ENCODE peak calls at places on chromosomes 4 and X, in seven cellular contexts. One of them, this sample, is unnamed.

GRCh38 chr4:183936574-183937335 is 31.6 kb downstream of the STOX2 start:
- DNase-seq in neuronal stem cell: no peak
- DNase-seq in IMR-90: peak
- DNase-seq in H9: no peak
- DNase-seq in mesenchymal stem cell: peak
- DNase-seq in H1: no peak
- DNase-seq in trophoblast cell: peak
- DNase-seq in this sample: no peak

GRCh38 chrX:129522184-129523059 is 868 bp downstream of the SMARCA1 start:
- DNase-seq in neuronal stem cell: peak
- DNase-seq in IMR-90: peak
- DNase-seq in H9: peak
- DNase-seq in mesenchymal stem cell: peak
- DNase-seq in H1: no peak
- DNase-seq in trophoblast cell: peak
- DNase-seq in this sample: peak

GRCh38 chrX:153719701-153720100 is 4.5 kb downstream of the BCAP31 start:
- DNase-seq in neuronal stem cell: no peak
- DNase-seq in IMR-90: no peak
- DNase-seq in H9: no peak
- DNase-seq in mesenchymal stem cell: no peak
- DNase-seq in H1: no peak
- DNase-seq in trophoblast cell: no peak
- DNase-seq in this sample: no peak

GRCh38 chr4:100881283-100881682 is 363.5 kb upstream of the EMCN start:
- DNase-seq in neuronal stem cell: no peak
- DNase-seq in IMR-90: no peak
- DNase-seq in H9: no peak
- DNase-seq in mesenchymal stem cell: no peak
- DNase-seq in H1: no peak
- DNase-seq in trophoblast cell: no peak
- DNase-seq in this sample: no peak

GRCh38 chrX:1465261-1466231 is 12.8 kb upstream of the ASMTL start:
- DNase-seq in neuronal stem cell: no peak
- DNase-seq in IMR-90: no peak
- DNase-seq in H9: peak
- DNase-seq in mesenchymal stem cell: no peak
- DNase-seq in H1: no peak
- DNase-seq in trophoblast cell: no peak
- DNase-seq in this sample: no peak

GRCh38 chr4:111602848-111603247 is 542.4 kb upstream of the FAM241A start:
- DNase-seq in neuronal stem cell: no peak
- DNase-seq in IMR-90: peak
- DNase-seq in H9: no peak
- DNase-seq in mesenchymal stem cell: peak
- DNase-seq in H1: no peak
- DNase-seq in trophoblast cell: no peak
- DNase-seq in this sample: no peak

GRCh38 chr4:182507808-182508207 is 264.6 kb downstream of the TENM3 start:
- DNase-seq in neuronal stem cell: no peak
- DNase-seq in IMR-90: peak
- DNase-seq in H9: no peak
- DNase-seq in mesenchymal stem cell: no peak
- DNase-seq in H1: no peak
- DNase-seq in trophoblast cell: no peak
- DNase-seq in this sample: peak

GRCh38 chrX:19799319-19800182 is 87.8 kb downstream of the SH3KBP1 start:
- DNase-seq in neuronal stem cell: no peak
- DNase-seq in IMR-90: peak
- DNase-seq in H9: no peak
- DNase-seq in mesenchymal stem cell: no peak
- DNase-seq in H1: no peak
- DNase-seq in trophoblast cell: peak
- DNase-seq in this sample: no peak

GRCh38 chr4:78552398-78553396 is 1.1 kb downstream of the ANXA3 start:
- DNase-seq in neuronal stem cell: no peak
- DNase-seq in IMR-90: no peak
- DNase-seq in H9: peak
- DNase-seq in mesenchymal stem cell: no peak
- DNase-seq in H1: peak
- DNase-seq in trophoblast cell: peak
- DNase-seq in this sample: peak

GRCh38 chrX:138858946-138859345 is 147.4 kb upstream of the FGF13 start:
- DNase-seq in neuronal stem cell: no peak
- DNase-seq in IMR-90: no peak
- DNase-seq in H9: no peak
- DNase-seq in mesenchymal stem cell: peak
- DNase-seq in H1: no peak
- DNase-seq in trophoblast cell: peak
- DNase-seq in this sample: no peak

GRCh38 chr4:54513741-54514140 is 144.0 kb upstream of the KIT start:
- DNase-seq in neuronal stem cell: no peak
- DNase-seq in IMR-90: no peak
- DNase-seq in H9: no peak
- DNase-seq in mesenchymal stem cell: no peak
- DNase-seq in H1: no peak
- DNase-seq in trophoblast cell: no peak
- DNase-seq in this sample: no peak

DNA sequence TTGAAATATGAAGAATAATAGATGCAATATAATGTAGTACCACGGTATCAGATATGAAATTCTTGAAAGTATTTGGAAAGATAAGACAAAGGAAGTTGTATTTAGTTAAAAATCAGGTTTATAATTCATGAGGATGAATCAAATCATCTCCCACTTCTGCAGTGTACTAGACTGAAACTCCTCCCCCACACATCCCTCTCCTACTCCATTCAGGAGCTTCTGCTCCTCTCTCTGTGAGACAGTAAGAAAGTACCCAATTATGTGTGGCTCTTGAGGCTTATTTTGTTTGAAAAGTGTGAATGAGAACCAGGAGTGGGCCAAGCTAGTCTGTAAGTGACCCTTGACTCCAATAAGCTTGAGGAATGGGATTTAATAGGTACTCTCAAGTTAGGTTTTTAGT is 9.5 kb downstream of the SLAIN2 start:
- DNase-seq in neuronal stem cell: no peak
- DNase-seq in IMR-90: no peak
- DNase-seq in H9: no peak
- DNase-seq in mesenchymal stem cell: no peak
- DNase-seq in H1: no peak
- DNase-seq in trophoblast cell: no peak
- DNase-seq in this sample: no peak
- H2BK5ac ChIP-seq in neuronal stem cell: no peak
- H2BK5ac ChIP-seq in IMR-90: no peak
- H2BK5ac ChIP-seq in H9: no peak
- H2BK5ac ChIP-seq in mesenchymal stem cell: no peak
- H2BK5ac ChIP-seq in H1: no peak
- H2BK5ac ChIP-seq in trophoblast cell: no peak
- H2BK5ac ChIP-seq in this sample: no peak

GRCh38 chrX:115560211-115560977 is 580 bp upstream of the PLS3 start:
- DNase-seq in neuronal stem cell: no peak
- DNase-seq in IMR-90: peak
- DNase-seq in H9: no peak
- DNase-seq in mesenchymal stem cell: peak
- DNase-seq in H1: no peak
- DNase-seq in trophoblast cell: peak
- DNase-seq in this sample: peak
- H3K27ac ChIP-seq in neuronal stem cell: no peak
- H3K27ac ChIP-seq in IMR-90: peak
- H3K27ac ChIP-seq in H9: no peak
- H3K27ac ChIP-seq in mesenchymal stem cell: peak
- H3K27ac ChIP-seq in H1: no peak
- H3K27ac ChIP-seq in trophoblast cell: peak
- H3K27ac ChIP-seq in this sample: no peak

GRCh38 chr4:107196312-107196711 is 160.2 kb upstream of the DKK2 start:
- DNase-seq in neuronal stem cell: no peak
- DNase-seq in IMR-90: no peak
- DNase-seq in H9: no peak
- DNase-seq in mesenchymal stem cell: no peak
- DNase-seq in H1: no peak
- DNase-seq in trophoblast cell: peak
- DNase-seq in this sample: no peak
- H2BK5ac ChIP-seq in neuronal stem cell: no peak
- H2BK5ac ChIP-seq in IMR-90: no peak
- H2BK5ac ChIP-seq in H9: no peak
- H2BK5ac ChIP-seq in mesenchymal stem cell: no peak
- H2BK5ac ChIP-seq in H1: no peak
- H2BK5ac ChIP-seq in trophoblast cell: no peak
- H2BK5ac ChIP-seq in this sample: no peak

GRCh38 chr4:163415668-163416067 is 57.9 kb downstream of the TKTL2 start:
- DNase-seq in neuronal stem cell: no peak
- DNase-seq in IMR-90: no peak
- DNase-seq in H9: no peak
- DNase-seq in mesenchymal stem cell: no peak
- DNase-seq in H1: peak
- DNase-seq in trophoblast cell: no peak
- DNase-seq in this sample: peak
- H3K27ac ChIP-seq in neuronal stem cell: no peak
- H3K27ac ChIP-seq in IMR-90: no peak
- H3K27ac ChIP-seq in H9: peak
- H3K27ac ChIP-seq in mesenchymal stem cell: no peak
- H3K27ac ChIP-seq in H1: no peak
- H3K27ac ChIP-seq in trophoblast cell: no peak
- H3K27ac ChIP-seq in this sample: no peak

GRCh38 chrX:77162777-77163176 is 284.4 kb upstream of the FGF16 start:
- DNase-seq in neuronal stem cell: no peak
- DNase-seq in IMR-90: no peak
- DNase-seq in H9: no peak
- DNase-seq in mesenchymal stem cell: no peak
- DNase-seq in H1: no peak
- DNase-seq in trophoblast cell: no peak
- DNase-seq in this sample: no peak
- H2BK5ac ChIP-seq in neuronal stem cell: no peak
- H2BK5ac ChIP-seq in IMR-90: no peak
- H2BK5ac ChIP-seq in H9: no peak
- H2BK5ac ChIP-seq in mesenchymal stem cell: no peak
- H2BK5ac ChIP-seq in H1: no peak
- H2BK5ac ChIP-seq in trophoblast cell: no peak
- H2BK5ac ChIP-seq in this sample: no peak

GRCh38 chr4:94451669-94452475 is at the start of gene PDLIM5:
- DNase-seq in neuronal stem cell: peak
- DNase-seq in IMR-90: peak
- DNase-seq in H9: peak
- DNase-seq in mesenchymal stem cell: peak
- DNase-seq in H1: peak
- DNase-seq in trophoblast cell: peak
- DNase-seq in this sample: peak

GRCh38 chr4:94451051-94451404 is 714 bp upstream of the PDLIM5 start:
- DNase-seq in neuronal stem cell: no peak
- DNase-seq in IMR-90: no peak
- DNase-seq in H9: no peak
- DNase-seq in mesenchymal stem cell: no peak
- DNase-seq in H1: no peak
- DNase-seq in trophoblast cell: no peak
- DNase-seq in this sample: no peak

GRCh38 chr4:94447754-94448411 is 3.9 kb upstream of the PDLIM5 start:
- DNase-seq in neuronal stem cell: no peak
- DNase-seq in IMR-90: no peak
- DNase-seq in H9: no peak
- DNase-seq in mesenchymal stem cell: no peak
- DNase-seq in H1: no peak
- DNase-seq in trophoblast cell: no peak
- DNase-seq in this sample: no peak

GRCh38 chr4:94446386-94446785 is 5.4 kb upstream of the PDLIM5 start:
- DNase-seq in neuronal stem cell: no peak
- DNase-seq in IMR-90: peak
- DNase-seq in H9: no peak
- DNase-seq in mesenchymal stem cell: peak
- DNase-seq in H1: no peak
- DNase-seq in trophoblast cell: peak
- DNase-seq in this sample: no peak

GRCh38 chr4:94448815-94449375 is 2.8 kb upstream of the PDLIM5 start:
- DNase-seq in neuronal stem cell: no peak
- DNase-seq in IMR-90: no peak
- DNase-seq in H9: no peak
- DNase-seq in mesenchymal stem cell: no peak
- DNase-seq in H1: no peak
- DNase-seq in trophoblast cell: no peak
- DNase-seq in this sample: peak
- H3K27ac ChIP-seq in neuronal stem cell: no peak
- H3K27ac ChIP-seq in IMR-90: no peak
- H3K27ac ChIP-seq in H9: no peak
- H3K27ac ChIP-seq in mesenchymal stem cell: no peak
- H3K27ac ChIP-seq in H1: no peak
- H3K27ac ChIP-seq in trophoblast cell: no peak
- H3K27ac ChIP-seq in this sample: no peak

DNA sequence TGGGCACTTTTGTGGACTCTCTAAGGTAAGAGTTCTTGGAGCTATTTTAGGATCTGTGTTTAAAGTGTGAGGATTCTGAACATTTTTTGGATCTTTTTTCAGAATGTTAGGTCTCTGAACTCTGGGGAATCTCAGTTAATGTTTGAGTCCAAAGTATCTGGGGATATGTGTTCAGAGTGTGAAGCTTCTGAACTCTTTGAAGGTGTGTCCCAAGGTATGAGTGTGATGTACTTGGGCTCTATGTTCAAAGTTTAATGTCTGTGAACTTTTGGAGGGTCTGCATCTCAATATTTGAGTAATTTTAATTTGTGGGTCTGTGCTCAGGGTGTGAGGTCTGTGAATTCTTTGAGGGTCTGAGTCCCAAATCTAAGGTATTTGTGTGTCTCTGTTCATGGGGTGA is 35.4 kb upstream of the PAGE4 start:
- DNase-seq in neuronal stem cell: no peak
- DNase-seq in IMR-90: no peak
- DNase-seq in H9: no peak
- DNase-seq in mesenchymal stem cell: no peak
- DNase-seq in H1: no peak
- DNase-seq in trophoblast cell: peak
- DNase-seq in this sample: no peak
- H2BK5ac ChIP-seq in neuronal stem cell: no peak
- H2BK5ac ChIP-seq in IMR-90: no peak
- H2BK5ac ChIP-seq in H9: no peak
- H2BK5ac ChIP-seq in mesenchymal stem cell: no peak
- H2BK5ac ChIP-seq in H1: no peak
- H2BK5ac ChIP-seq in trophoblast cell: no peak
- H2BK5ac ChIP-seq in this sample: no peak

DNA sequence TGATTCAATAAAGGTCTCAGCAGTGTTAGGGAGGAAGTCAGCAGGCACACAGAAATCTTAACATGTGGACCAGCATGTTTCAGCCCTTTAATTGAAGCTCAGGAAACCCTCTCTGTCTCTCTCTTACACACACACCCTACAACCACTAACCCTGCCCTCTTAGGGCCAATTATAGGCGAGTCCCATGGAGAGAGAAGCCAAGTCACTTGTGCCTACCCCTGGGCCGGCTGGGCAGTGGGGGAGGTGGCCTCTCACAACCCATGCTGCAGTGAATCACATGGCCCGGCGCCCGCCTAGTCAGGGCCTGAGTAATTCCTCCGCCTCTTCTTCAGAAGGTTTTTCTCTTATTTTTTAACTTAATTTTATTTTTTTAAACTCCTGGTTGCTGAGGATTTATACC is 3.7 kb downstream of the FGD1 start:
- DNase-seq in neuronal stem cell: no peak
- DNase-seq in IMR-90: peak
- DNase-seq in H9: peak
- DNase-seq in mesenchymal stem cell: peak
- DNase-seq in H1: no peak
- DNase-seq in trophoblast cell: no peak
- DNase-seq in this sample: no peak
- H3K27ac ChIP-seq in neuronal stem cell: no peak
- H3K27ac ChIP-seq in IMR-90: peak
- H3K27ac ChIP-seq in H9: no peak
- H3K27ac ChIP-seq in mesenchymal stem cell: peak
- H3K27ac ChIP-seq in H1: no peak
- H3K27ac ChIP-seq in trophoblast cell: no peak
- H3K27ac ChIP-seq in this sample: no peak